ENCODE peak calls at places on chromosomes 2 and 18, in five cellular contexts. One of them, this sample, is unnamed. For H3K4me1, the result is how much of the 10 kb centered on the place peaks cover.

GRCh38 chr2:191311627-191312026 is 66.4 kb downstream of the MYO1B start:
- DNase-seq in prostate gland: no peak
- DNase-seq in upper lobe of right lung: no peak
- DNase-seq in heart left ventricle: no peak
- DNase-seq in mammary epithelial cell: peak
- DNase-seq in this sample: no peak

GRCh38 chr2:125167820-125168219 is 1142.7 kb downstream of the CNTNAP5 start:
- DNase-seq in prostate gland: no peak
- DNase-seq in upper lobe of right lung: no peak
- DNase-seq in heart left ventricle: no peak
- DNase-seq in mammary epithelial cell: peak
- DNase-seq in this sample: no peak

GRCh38 chr2:151091583-151091982 is 170.1 kb downstream of the RBM43 start:
- DNase-seq in prostate gland: no peak
- DNase-seq in upper lobe of right lung: no peak
- DNase-seq in heart left ventricle: no peak
- DNase-seq in mammary epithelial cell: no peak
- DNase-seq in this sample: no peak

GRCh38 chr2:101396352-101396717 is 9.0 kb upstream of the CREG2 start:
- DNase-seq in prostate gland: no peak
- DNase-seq in upper lobe of right lung: no peak
- DNase-seq in heart left ventricle: no peak
- DNase-seq in mammary epithelial cell: peak
- DNase-seq in this sample: no peak

GRCh38 chr18:49447810-49448745 is 12.4 kb downstream of the DYM start:
- DNase-seq in prostate gland: peak
- DNase-seq in upper lobe of right lung: no peak
- DNase-seq in heart left ventricle: no peak
- DNase-seq in mammary epithelial cell: peak
- DNase-seq in this sample: no peak

GRCh38 chr2:42572297-42573081 is 4.1 kb downstream of the MTA3 start:
- DNase-seq in prostate gland: no peak
- DNase-seq in upper lobe of right lung: no peak
- DNase-seq in heart left ventricle: no peak
- DNase-seq in mammary epithelial cell: peak
- DNase-seq in this sample: no peak

GRCh38 chr18:26419746-26420145 is 128.6 kb downstream of the KCTD1 start:
- DNase-seq in prostate gland: no peak
- DNase-seq in upper lobe of right lung: no peak
- DNase-seq in heart left ventricle: no peak
- DNase-seq in mammary epithelial cell: no peak
- DNase-seq in this sample: no peak

GRCh38 chr2:46413111-46413510 is 66.3 kb upstream of the TMEM247 start:
- DNase-seq in prostate gland: no peak
- DNase-seq in upper lobe of right lung: no peak
- DNase-seq in heart left ventricle: no peak
- DNase-seq in mammary epithelial cell: no peak
- DNase-seq in this sample: no peak

GRCh38 chr2:156399224-156399949 is 36.8 kb upstream of the GPD2 start:
- DNase-seq in prostate gland: peak
- DNase-seq in upper lobe of right lung: peak
- DNase-seq in heart left ventricle: no peak
- DNase-seq in mammary epithelial cell: peak
- DNase-seq in this sample: no peak

GRCh38 chr2:235496239-235496621 is 2.4 kb downstream of the AGAP1 start:
- DNase-seq in prostate gland: no peak
- DNase-seq in upper lobe of right lung: no peak
- DNase-seq in heart left ventricle: no peak
- DNase-seq in mammary epithelial cell: peak
- DNase-seq in this sample: no peak

GRCh38 chr2:240347373-240347940 is 88.0 kb upstream of the GPC1 start:
- DNase-seq in prostate gland: no peak
- DNase-seq in upper lobe of right lung: peak
- DNase-seq in heart left ventricle: no peak
- DNase-seq in mammary epithelial cell: no peak
- DNase-seq in this sample: no peak

GRCh38 chr2:37365669-37366068 is 21.2 kb downstream of the QPCT start:
- DNase-seq in prostate gland: no peak
- DNase-seq in upper lobe of right lung: no peak
- DNase-seq in heart left ventricle: no peak
- DNase-seq in mammary epithelial cell: peak
- DNase-seq in this sample: no peak

GRCh38 chr2:186544255-186544675 is 45.6 kb upstream of the ITGAV start:
- DNase-seq in prostate gland: peak
- DNase-seq in upper lobe of right lung: no peak
- DNase-seq in heart left ventricle: no peak
- DNase-seq in mammary epithelial cell: peak
- DNase-seq in this sample: no peak

GRCh38 chr2:232528746-232529445 is 2.9 kb downstream of the CHRND start:
- DNase-seq in prostate gland: no peak
- DNase-seq in upper lobe of right lung: peak
- DNase-seq in heart left ventricle: no peak
- DNase-seq in mammary epithelial cell: peak
- DNase-seq in this sample: peak

GRCh38 chr2:67867735-67868134 is 195.1 kb downstream of the C1D start:
- DNase-seq in prostate gland: no peak
- DNase-seq in upper lobe of right lung: no peak
- DNase-seq in heart left ventricle: no peak
- DNase-seq in mammary epithelial cell: no peak
- DNase-seq in this sample: no peak

GRCh38 chr2:143691136-143691535 is 561.9 kb downstream of the ARHGAP15 start:
- DNase-seq in prostate gland: no peak
- DNase-seq in upper lobe of right lung: no peak
- DNase-seq in heart left ventricle: no peak
- DNase-seq in mammary epithelial cell: no peak
- DNase-seq in this sample: no peak

GRCh38 chr2:115115135-115115534 is 672.7 kb downstream of the DPP10 start:
- DNase-seq in prostate gland: no peak
- DNase-seq in upper lobe of right lung: no peak
- DNase-seq in heart left ventricle: no peak
- DNase-seq in mammary epithelial cell: no peak
- DNase-seq in this sample: no peak

GRCh38 chr2:120678926-120679325 is 56.7 kb upstream of the GLI2 start:
- DNase-seq in prostate gland: no peak
- DNase-seq in upper lobe of right lung: peak
- DNase-seq in heart left ventricle: no peak
- DNase-seq in mammary epithelial cell: no peak
- DNase-seq in this sample: no peak

DNA sequence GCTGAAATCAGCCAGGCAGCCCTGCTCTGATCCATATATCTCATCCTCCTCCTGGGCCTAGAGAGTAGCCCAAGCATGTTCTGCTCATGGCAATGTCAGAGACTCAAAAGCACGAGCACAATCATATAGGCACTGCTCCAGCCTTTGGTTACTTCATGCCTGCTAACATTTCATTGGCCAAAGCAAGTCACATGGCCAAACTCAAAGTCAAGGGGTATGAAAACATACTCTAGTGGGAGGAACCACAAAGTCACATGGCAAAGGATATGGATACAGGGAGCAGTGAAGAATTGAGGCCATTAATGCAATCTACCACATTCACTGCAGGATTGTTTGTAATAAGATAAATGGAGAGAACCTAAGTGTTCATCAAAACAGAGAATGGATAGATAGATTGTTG is 87.8 kb upstream of the SPATS2L start:
- DNase-seq in prostate gland: no peak
- DNase-seq in upper lobe of right lung: no peak
- DNase-seq in heart left ventricle: no peak
- DNase-seq in mammary epithelial cell: no peak
- DNase-seq in this sample: no peak
- H3K4me1 ChIP-seq in prostate gland: under half
- H3K4me1 ChIP-seq in upper lobe of right lung: under half
- H3K4me1 ChIP-seq in heart left ventricle: under half
- H3K4me1 ChIP-seq in mammary epithelial cell: under half
- H3K4me1 ChIP-seq in this sample: under half

GRCh38 chr2:25293958-25294513 is 47.7 kb downstream of the DNMT3A start:
- DNase-seq in prostate gland: no peak
- DNase-seq in upper lobe of right lung: no peak
- DNase-seq in heart left ventricle: no peak
- DNase-seq in mammary epithelial cell: no peak
- DNase-seq in this sample: no peak
- TF ChIP-seq CTCF in prostate gland: no peak
- TF ChIP-seq CTCF in upper lobe of right lung: no peak
- TF ChIP-seq CTCF in heart left ventricle: no peak
- TF ChIP-seq CTCF in mammary epithelial cell: no peak
- TF ChIP-seq CTCF in this sample: no peak

DNA sequence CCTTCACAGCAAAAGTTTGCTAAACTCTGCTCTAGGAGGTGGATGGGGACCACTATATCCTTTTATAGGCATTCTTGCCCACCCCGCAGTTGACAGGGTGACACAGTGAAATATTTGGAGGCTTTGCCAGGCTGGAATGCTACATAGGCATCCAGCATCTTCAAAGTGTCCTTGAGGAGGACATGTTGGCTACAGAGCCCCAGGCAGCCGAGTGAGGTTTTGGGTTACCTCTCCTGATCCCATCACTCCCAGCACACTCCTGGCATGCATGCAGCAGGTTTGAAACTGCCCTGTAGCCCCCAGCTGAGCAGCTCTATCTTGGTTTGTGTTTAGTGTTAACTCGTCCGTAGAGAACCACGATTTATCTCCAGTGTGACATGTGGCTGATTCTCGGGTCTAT is 7.3 kb downstream of the FOSL2 start:
- DNase-seq in prostate gland: no peak
- DNase-seq in upper lobe of right lung: no peak
- DNase-seq in heart left ventricle: no peak
- DNase-seq in mammary epithelial cell: no peak
- DNase-seq in this sample: no peak
- H3K4me1 ChIP-seq in prostate gland: under half
- H3K4me1 ChIP-seq in upper lobe of right lung: half or more
- H3K4me1 ChIP-seq in heart left ventricle: half or more
- H3K4me1 ChIP-seq in mammary epithelial cell: half or more
- H3K4me1 ChIP-seq in this sample: half or more

DNA sequence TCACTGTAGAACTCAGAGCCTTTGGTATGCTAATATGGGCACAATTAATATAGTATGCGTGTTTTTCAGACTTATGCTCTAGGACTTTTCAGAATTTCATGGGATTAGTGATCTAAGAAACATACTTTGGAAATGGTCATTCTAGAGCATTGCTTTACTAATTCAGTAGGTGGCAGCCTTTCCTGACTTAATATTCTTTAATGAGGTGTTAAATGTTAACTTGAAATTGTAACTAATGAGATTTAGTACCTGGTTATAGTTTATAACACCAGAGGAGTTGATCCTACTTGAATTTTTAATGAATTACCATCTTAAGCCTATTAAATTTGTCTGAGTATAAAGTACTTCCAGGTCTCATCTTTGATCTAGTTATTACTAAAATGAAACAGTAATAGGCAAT is 28.5 kb downstream of the ACTR2 start:
- DNase-seq in prostate gland: no peak
- DNase-seq in upper lobe of right lung: no peak
- DNase-seq in heart left ventricle: no peak
- DNase-seq in mammary epithelial cell: no peak
- DNase-seq in this sample: no peak
- TF ChIP-seq CTCF in prostate gland: no peak
- TF ChIP-seq CTCF in upper lobe of right lung: peak
- TF ChIP-seq CTCF in heart left ventricle: peak
- TF ChIP-seq CTCF in mammary epithelial cell: peak
- TF ChIP-seq CTCF in this sample: no peak

DNA sequence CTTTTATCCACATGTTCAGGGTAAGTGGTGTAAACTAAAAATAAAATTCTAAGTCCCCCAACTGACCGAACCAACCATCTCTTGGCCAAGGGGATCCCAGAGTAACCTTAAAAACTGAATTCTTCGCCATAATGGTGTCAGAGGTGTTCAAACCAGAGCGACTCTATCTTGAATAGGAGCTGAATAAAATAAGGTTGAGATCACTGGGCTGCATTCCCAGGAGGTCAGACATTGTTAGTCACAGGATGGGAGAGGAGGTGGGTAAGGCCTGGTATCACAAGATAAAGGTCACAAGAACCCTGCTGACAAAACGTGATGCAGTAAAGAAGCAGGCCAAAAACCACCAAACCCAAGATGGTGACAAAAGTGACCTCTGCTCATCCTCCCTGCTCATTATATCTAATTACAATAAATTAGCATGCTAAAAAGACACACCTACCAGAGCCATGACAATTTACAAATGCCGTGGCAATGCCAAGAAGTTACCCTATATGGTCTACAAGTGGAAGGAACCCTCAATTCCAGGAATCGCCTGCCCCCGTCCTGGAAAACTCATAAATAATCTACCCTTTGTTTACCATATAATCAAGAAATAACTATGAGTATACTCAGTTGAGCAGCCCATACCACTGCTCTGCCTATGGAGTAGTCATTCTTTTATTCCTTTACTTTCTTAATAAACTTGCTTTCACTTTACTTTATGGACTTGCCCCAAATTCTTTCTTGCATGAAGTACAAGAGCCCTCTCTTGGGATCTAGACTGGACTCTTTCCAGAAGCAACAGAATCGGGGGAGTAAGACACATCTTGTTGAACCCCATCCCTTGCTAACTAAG is 302.4 kb downstream of the STK39 start:
- DNase-seq in prostate gland: no peak
- DNase-seq in upper lobe of right lung: no peak
- DNase-seq in heart left ventricle: no peak
- DNase-seq in mammary epithelial cell: no peak
- DNase-seq in this sample: no peak
- H3K4me1 ChIP-seq in prostate gland: under half
- H3K4me1 ChIP-seq in upper lobe of right lung: under half
- H3K4me1 ChIP-seq in heart left ventricle: under half
- H3K4me1 ChIP-seq in mammary epithelial cell: under half
- H3K4me1 ChIP-seq in this sample: under half

DNA sequence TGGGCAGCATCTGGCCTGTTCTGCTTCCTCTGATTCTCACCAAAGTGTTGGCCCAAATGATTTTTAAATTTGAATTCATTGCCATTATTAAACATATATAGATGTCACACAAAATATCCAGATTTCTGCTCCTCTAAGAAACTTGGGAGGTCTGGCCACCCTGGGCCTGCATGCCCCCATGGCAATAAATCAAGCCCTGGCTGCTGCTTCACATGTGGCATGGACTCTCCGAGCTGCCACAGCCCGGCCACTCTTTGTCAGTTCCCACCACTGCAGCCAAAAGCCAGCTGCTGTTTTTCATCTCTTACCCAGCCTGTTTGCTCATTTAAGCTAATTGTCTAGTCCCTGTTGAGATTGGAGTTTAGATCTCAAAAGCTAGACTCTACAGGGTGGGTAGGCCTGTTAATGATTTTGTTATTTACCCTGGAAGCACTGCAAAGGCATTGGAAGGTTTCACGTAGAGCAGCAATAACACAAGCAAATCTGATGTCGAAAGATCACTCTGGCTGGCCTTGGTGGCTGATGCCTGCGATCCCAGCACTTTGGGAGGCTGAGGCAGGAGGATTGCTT is 20.9 kb upstream of the ANXA4 start:
- DNase-seq in prostate gland: no peak
- DNase-seq in upper lobe of right lung: no peak
- DNase-seq in heart left ventricle: no peak
- DNase-seq in mammary epithelial cell: no peak
- DNase-seq in this sample: no peak
- TF ChIP-seq CTCF in prostate gland: no peak
- TF ChIP-seq CTCF in upper lobe of right lung: no peak
- TF ChIP-seq CTCF in heart left ventricle: no peak
- TF ChIP-seq CTCF in mammary epithelial cell: no peak
- TF ChIP-seq CTCF in this sample: no peak

This sample was measured in left lung.